ENCODE peak calls at places on chromosomes 3 and 15, in four cellular contexts. One of them, this sample, is unnamed.
A peak's percentile ranks its signal among the peaks of the same experiment; 100 is the strongest.

GRCh38 chr3:39147711-39148115 is 5.7 kb downstream of the CSRNP1 start:
- DNase-seq in HepG2: no peak
- DNase-seq in K562: no peak
- DNase-seq in GM12878: no peak
- DNase-seq in this sample: no peak

GRCh38 chr3:157134620-157135191 is 25.2 kb downstream of the CCNL1 start:
- DNase-seq in HepG2: peak; percentile 90
- DNase-seq in K562: no peak
- DNase-seq in GM12878: no peak
- DNase-seq in this sample: no peak

GRCh38 chr3:195119461-195120198 is 151.3 kb downstream of the XXYLT1 start:
- DNase-seq in HepG2: peak; percentile 74
- DNase-seq in K562: no peak
- DNase-seq in GM12878: no peak
- DNase-seq in this sample: peak; percentile 56

GRCh38 chr3:57815034-57815433 is 58.9 kb downstream of the SLMAP start:
- DNase-seq in HepG2: no peak
- DNase-seq in K562: no peak
- DNase-seq in GM12878: no peak
- DNase-seq in this sample: no peak

GRCh38 chr15:101604124-101604874 is 47.9 kb downstream of the TM2D3 start:
- DNase-seq in HepG2: no peak
- DNase-seq in K562: no peak
- DNase-seq in GM12878: no peak
- DNase-seq in this sample: no peak

GRCh38 chr15:59522988-59523461 is 85.0 kb downstream of the FAM81A start:
- DNase-seq in HepG2: no peak
- DNase-seq in K562: no peak
- DNase-seq in GM12878: no peak
- DNase-seq in this sample: no peak

GRCh38 chr15:33064878-33065277 is 129.6 kb downstream of the FMN1 start:
- DNase-seq in HepG2: no peak
- DNase-seq in K562: no peak
- DNase-seq in GM12878: no peak
- DNase-seq in this sample: no peak

GRCh38 chr3:191549377-191549776 is 88.4 kb downstream of the PYDC2 start:
- DNase-seq in HepG2: no peak
- DNase-seq in K562: no peak
- DNase-seq in GM12878: no peak
- DNase-seq in this sample: no peak

GRCh38 chr3:141410861-141411771 is 42.8 kb downstream of the ZBTB38 start:
- DNase-seq in HepG2: no peak
- DNase-seq in K562: no peak
- DNase-seq in GM12878: no peak
- DNase-seq in this sample: no peak

GRCh38 chr3:161689699-161690098 is 193.1 kb downstream of the OTOL1 start:
- DNase-seq in HepG2: no peak
- DNase-seq in K562: no peak
- DNase-seq in GM12878: no peak
- DNase-seq in this sample: no peak

GRCh38 chr15:40047413-40048154 is 8.6 kb upstream of the SRP14 start:
- DNase-seq in HepG2: no peak
- DNase-seq in K562: no peak
- DNase-seq in GM12878: peak; percentile 86
- DNase-seq in this sample: no peak

GRCh38 chr15:41659855-41660234 is 360 bp upstream of the MGA start:
- DNase-seq in HepG2: no peak
- DNase-seq in K562: no peak
- DNase-seq in GM12878: no peak
- DNase-seq in this sample: peak; percentile 64

GRCh38 chr15:71780349-71780976 is 29.9 kb upstream of the NR2E3 start:
- DNase-seq in HepG2: peak; percentile 45
- DNase-seq in K562: peak; percentile 55
- DNase-seq in GM12878: peak; percentile 49
- DNase-seq in this sample: peak; percentile 81

GRCh38 chr3:107987036-107987557 is 103.7 kb downstream of the CD47 start:
- DNase-seq in HepG2: peak; percentile 46
- DNase-seq in K562: no peak
- DNase-seq in GM12878: no peak
- DNase-seq in this sample: no peak

GRCh38 chr15:56242576-56243116 is 1.0 kb downstream of the RFX7 start:
- DNase-seq in HepG2: no peak
- DNase-seq in K562: no peak
- DNase-seq in GM12878: no peak
- DNase-seq in this sample: no peak

GRCh38 chr3:18745472-18745871 is 320.3 kb upstream of the SATB1 start:
- DNase-seq in HepG2: no peak
- DNase-seq in K562: no peak
- DNase-seq in GM12878: no peak
- DNase-seq in this sample: no peak

GRCh38 chr15:41490355-41490754 is 3.3 kb upstream of the ITPKA start:
- DNase-seq in HepG2: peak; percentile 46
- DNase-seq in K562: peak; percentile 48
- DNase-seq in GM12878: peak; percentile 56
- DNase-seq in this sample: no peak

GRCh38 chr3:9142346-9142745 is 107.1 kb downstream of the SRGAP3 start:
- DNase-seq in HepG2: no peak
- DNase-seq in K562: no peak
- DNase-seq in GM12878: no peak
- DNase-seq in this sample: no peak

GRCh38 chr3:102354818-102355515 is 79.8 kb upstream of the ZPLD1 start:
- DNase-seq in HepG2: no peak
- DNase-seq in K562: no peak
- DNase-seq in GM12878: no peak
- DNase-seq in this sample: no peak

GRCh38 chr3:196120291-196120951 is 38.5 kb upstream of the TFRC start:
- DNase-seq in HepG2: no peak
- DNase-seq in K562: no peak
- DNase-seq in GM12878: no peak
- DNase-seq in this sample: no peak

GRCh38 chr3:131053021-131053420 is 26.3 kb downstream of the NEK11 start:
- DNase-seq in HepG2: no peak
- DNase-seq in K562: no peak
- DNase-seq in GM12878: no peak
- DNase-seq in this sample: no peak

GRCh38 chr3:151909720-151910405 is 36.4 kb downstream of the SUCNR1 start:
- DNase-seq in HepG2: no peak
- DNase-seq in K562: no peak
- DNase-seq in GM12878: no peak
- DNase-seq in this sample: no peak

GRCh38 chr3:138332472-138333073 is 2.9 kb upstream of the NME9 start:
- DNase-seq in HepG2: peak; percentile 48
- DNase-seq in K562: peak; percentile 19
- DNase-seq in GM12878: no peak
- DNase-seq in this sample: no peak

GRCh38 chr15:77584201-77584600 is 48.5 kb downstream of the LINGO1 start:
- DNase-seq in HepG2: peak; percentile 38
- DNase-seq in K562: peak; percentile 59
- DNase-seq in GM12878: no peak
- DNase-seq in this sample: peak; percentile 53

GRCh38 chr3:46905661-46906451 is 28.3 kb downstream of the PTH1R start:
- DNase-seq in HepG2: no peak
- DNase-seq in K562: no peak
- DNase-seq in GM12878: no peak
- DNase-seq in this sample: no peak

GRCh38 chr3:43583481-43583880 is 38.3 kb downstream of the ANO10 start:
- DNase-seq in HepG2: no peak
- DNase-seq in K562: peak; percentile 50
- DNase-seq in GM12878: no peak
- DNase-seq in this sample: peak; percentile 26

GRCh38 chr3:177787279-177788041 is 590.2 kb upstream of the TBL1XR1 start:
- DNase-seq in HepG2: no peak
- DNase-seq in K562: no peak
- DNase-seq in GM12878: no peak
- DNase-seq in this sample: no peak

GRCh38 chr15:35271371-35272043 is 186.4 kb upstream of the NANOGP8 start:
- DNase-seq in HepG2: no peak
- DNase-seq in K562: no peak
- DNase-seq in GM12878: no peak
- DNase-seq in this sample: no peak

GRCh38 chr15:57624730-57625129 is 33.0 kb downstream of the MYZAP start:
- DNase-seq in HepG2: no peak
- DNase-seq in K562: no peak
- DNase-seq in GM12878: no peak
- DNase-seq in this sample: no peak

GRCh38 chr15:67578020-67578600 is 35.6 kb downstream of the MAP2K5 start:
- DNase-seq in HepG2: no peak
- DNase-seq in K562: no peak
- DNase-seq in GM12878: no peak
- DNase-seq in this sample: no peak

GRCh38 chr3:19029837-19030835 is 118.2 kb upstream of the KCNH8 start:
- DNase-seq in HepG2: no peak
- DNase-seq in K562: no peak
- DNase-seq in GM12878: no peak
- DNase-seq in this sample: peak; percentile 21

GRCh38 chr3:53287413-53287734 is 31.6 kb upstream of the TKT start:
- DNase-seq in HepG2: no peak
- DNase-seq in K562: no peak
- DNase-seq in GM12878: no peak
- DNase-seq in this sample: no peak

GRCh38 chr3:31361391-31362273 is 171.1 kb upstream of the STT3B start:
- DNase-seq in HepG2: no peak
- DNase-seq in K562: no peak
- DNase-seq in GM12878: no peak
- DNase-seq in this sample: no peak

GRCh38 chr3:23405081-23405480 is 202.0 kb downstream of the UBE2E2 start:
- DNase-seq in HepG2: no peak
- DNase-seq in K562: no peak
- DNase-seq in GM12878: no peak
- DNase-seq in this sample: no peak

GRCh38 chr3:47288966-47289910 is 6.5 kb downstream of the KLHL18 start:
- DNase-seq in HepG2: no peak
- DNase-seq in K562: no peak
- DNase-seq in GM12878: no peak
- DNase-seq in this sample: no peak

GRCh38 chr3:99872633-99873254 is 55.1 kb downstream of the CMSS1 start:
- DNase-seq in HepG2: no peak
- DNase-seq in K562: no peak
- DNase-seq in GM12878: peak; percentile 50
- DNase-seq in this sample: no peak

GRCh38 chr3:6807967-6808588 is 52.8 kb upstream of the GRM7 start:
- DNase-seq in HepG2: no peak
- DNase-seq in K562: no peak
- DNase-seq in GM12878: no peak
- DNase-seq in this sample: no peak

GRCh38 chr3:190519886-190520285 is 6.0 kb downstream of the IL1RAP start:
- DNase-seq in HepG2: no peak
- DNase-seq in K562: no peak
- DNase-seq in GM12878: no peak
- DNase-seq in this sample: no peak

GRCh38 chr15:101676965-101677364 is 24.8 kb upstream of the TM2D3 start:
- DNase-seq in HepG2: no peak
- DNase-seq in K562: no peak
- DNase-seq in GM12878: no peak
- DNase-seq in this sample: no peak

GRCh38 chr15:51227967-51228783 is 110.2 kb downstream of the CYP19A1 start:
- DNase-seq in HepG2: peak; percentile 24
- DNase-seq in K562: peak; percentile 78
- DNase-seq in GM12878: peak; percentile 76
- DNase-seq in this sample: no peak

GRCh38 chr15:51229907-51230328 is 108.5 kb downstream of the CYP19A1 start:
- DNase-seq in HepG2: peak; percentile 8
- DNase-seq in K562: no peak
- DNase-seq in GM12878: no peak
- DNase-seq in this sample: no peak

GRCh38 chr15:51223771-51224229 is 114.6 kb downstream of the CYP19A1 start:
- DNase-seq in HepG2: no peak
- DNase-seq in K562: no peak
- DNase-seq in GM12878: no peak
- DNase-seq in this sample: no peak

GRCh38 chr15:51226813-51227212 is 111.6 kb downstream of the CYP19A1 start:
- DNase-seq in HepG2: no peak
- DNase-seq in K562: no peak
- DNase-seq in GM12878: no peak
- DNase-seq in this sample: no peak

DNA sequence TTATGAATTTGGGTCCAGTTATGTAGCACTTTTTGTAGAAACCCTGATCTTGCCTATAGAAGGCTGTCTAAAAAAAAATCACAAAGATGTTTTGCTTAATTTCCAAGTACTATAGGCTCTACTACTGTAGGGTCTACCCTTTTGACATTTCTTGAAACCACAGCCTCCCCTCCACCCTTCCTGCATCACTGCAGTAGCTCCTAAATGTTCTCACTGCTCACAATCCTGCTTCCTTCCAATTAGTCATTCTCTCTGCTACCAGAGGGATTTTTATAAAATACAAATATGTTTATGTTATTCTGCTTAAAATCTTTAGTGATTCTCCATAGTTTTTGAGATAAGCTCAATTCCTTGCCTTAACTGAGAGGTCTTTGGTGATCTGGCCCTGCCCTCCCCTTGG is 114.0 kb downstream of the CYP19A1 start:
- DNase-seq in HepG2: no peak
- DNase-seq in K562: no peak
- DNase-seq in GM12878: no peak
- DNase-seq in this sample: no peak
- TF ChIP-seq ETV6 in HepG2: no peak
- TF ChIP-seq ETV6 in K562: no peak
- TF ChIP-seq ETV6 in GM12878: no peak
- TF ChIP-seq ETV6 in this sample: no peak

GRCh38 chr3:63878394-63879089 is 14.9 kb downstream of the ATXN7 start:
- DNase-seq in HepG2: peak; percentile 40
- DNase-seq in K562: no peak
- DNase-seq in GM12878: no peak
- DNase-seq in this sample: no peak
- TF ChIP-seq ETV6 in HepG2: no peak
- TF ChIP-seq ETV6 in K562: no peak
- TF ChIP-seq ETV6 in GM12878: peak; percentile 41
- TF ChIP-seq ETV6 in this sample: no peak

DNA sequence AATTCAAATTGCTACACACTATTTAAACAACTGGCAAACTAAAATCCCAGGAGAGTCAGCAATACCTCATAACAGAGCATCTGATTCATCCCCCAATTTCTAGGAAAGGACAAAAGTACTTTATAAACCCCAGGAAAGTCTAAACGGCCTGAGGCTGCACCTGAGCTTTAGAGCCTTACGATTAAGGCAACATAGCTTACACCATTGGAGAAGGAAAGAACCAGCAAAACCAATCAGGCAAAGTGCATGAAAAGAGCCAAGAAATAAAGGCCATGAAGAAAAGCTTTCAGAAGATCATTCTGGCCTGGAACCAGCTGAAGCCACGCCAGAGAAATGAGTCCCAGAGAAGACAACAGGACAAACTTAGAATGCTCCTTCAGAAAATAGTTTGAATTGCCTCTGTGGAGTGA is 48.1 kb downstream of the PTPN9 start:
- DNase-seq in HepG2: no peak
- DNase-seq in K562: no peak
- DNase-seq in GM12878: no peak
- DNase-seq in this sample: no peak
- TF ChIP-seq ETV6 in HepG2: no peak
- TF ChIP-seq ETV6 in K562: no peak
- TF ChIP-seq ETV6 in GM12878: no peak
- TF ChIP-seq ETV6 in this sample: no peak

GRCh38 chr3:73759290-73759689 is 134.5 kb upstream of the PDZRN3 start:
- DNase-seq in HepG2: no peak
- DNase-seq in K562: no peak
- DNase-seq in GM12878: no peak
- DNase-seq in this sample: no peak
- TF ChIP-seq ETV6 in HepG2: no peak
- TF ChIP-seq ETV6 in K562: no peak
- TF ChIP-seq ETV6 in GM12878: no peak
- TF ChIP-seq ETV6 in this sample: no peak

This sample was measured in WTC11.